ENCODE peak calls at places on chromosome 16, in six cellular contexts. One of them, this sample, is unnamed.

GRCh38 chr16:74305978-74306784 is 9.6 kb downstream of the PSMD7 start:
- DNase-seq in ascending aorta: no peak
- DNase-seq in fibroblast of the aortic adventitia: no peak
- DNase-seq in stomach: no peak
- DNase-seq in fibroblast of mammary gland: no peak
- DNase-seq in esophagus muscularis mucosa: no peak
- DNase-seq in this sample: no peak

GRCh38 chr16:88650749-88651275 is at the start of gene CYBA:
- DNase-seq in fibroblast of mammary gland: peak; percentile 33
- DNase-seq in stomach: peak; percentile 83
- DNase-seq in ascending aorta: peak; percentile 87
- DNase-seq in esophagus muscularis mucosa: peak; percentile 94
- DNase-seq in fibroblast of the aortic adventitia: peak; percentile 39
- DNase-seq in this sample: peak; percentile 95

GRCh38 chr16:72500545-72500944 is 328.6 kb upstream of the PMFBP1 start:
- DNase-seq in fibroblast of the aortic adventitia: no peak
- DNase-seq in fibroblast of mammary gland: no peak
- DNase-seq in ascending aorta: no peak
- DNase-seq in stomach: no peak
- DNase-seq in esophagus muscularis mucosa: no peak
- DNase-seq in this sample: no peak

GRCh38 chr16:85027968-85028637 is 508 bp downstream of the KIAA0513 start:
- DNase-seq in fibroblast of the aortic adventitia: no peak
- DNase-seq in fibroblast of mammary gland: no peak
- DNase-seq in esophagus muscularis mucosa: no peak
- DNase-seq in stomach: no peak
- DNase-seq in ascending aorta: no peak
- DNase-seq in this sample: no peak

GRCh38 chr16:31880322-31880979 is 6.8 kb downstream of the ZNF267 start:
- DNase-seq in stomach: no peak
- DNase-seq in esophagus muscularis mucosa: no peak
- DNase-seq in fibroblast of the aortic adventitia: peak; percentile 63
- DNase-seq in fibroblast of mammary gland: peak; percentile 80
- DNase-seq in ascending aorta: no peak
- DNase-seq in this sample: no peak

GRCh38 chr16:18834873-18835272 is 33.5 kb upstream of the ARL6IP1 start:
- DNase-seq in stomach: no peak
- DNase-seq in ascending aorta: no peak
- DNase-seq in fibroblast of the aortic adventitia: no peak
- DNase-seq in fibroblast of mammary gland: no peak
- DNase-seq in esophagus muscularis mucosa: no peak
- DNase-seq in this sample: no peak

GRCh38 chr16:75244844-75245758 is 6.3 kb downstream of the BCAR1 start:
- DNase-seq in fibroblast of the aortic adventitia: peak; percentile 93
- DNase-seq in fibroblast of mammary gland: peak; percentile 93
- DNase-seq in stomach: peak; percentile 94
- DNase-seq in ascending aorta: peak; percentile 98
- DNase-seq in esophagus muscularis mucosa: no peak
- DNase-seq in this sample: peak; percentile 95

GRCh38 chr16:77344306-77344705 is 90.5 kb downstream of the ADAMTS18 start:
- DNase-seq in stomach: no peak
- DNase-seq in fibroblast of the aortic adventitia: peak; percentile 43
- DNase-seq in fibroblast of mammary gland: peak; percentile 33
- DNase-seq in ascending aorta: no peak
- DNase-seq in esophagus muscularis mucosa: no peak
- DNase-seq in this sample: no peak

GRCh38 chr16:71383054-71383773 is 24.7 kb downstream of the CALB2 start:
- DNase-seq in fibroblast of mammary gland: peak; percentile 12
- DNase-seq in stomach: no peak
- DNase-seq in ascending aorta: no peak
- DNase-seq in fibroblast of the aortic adventitia: no peak
- DNase-seq in esophagus muscularis mucosa: no peak
- DNase-seq in this sample: no peak

GRCh38 chr16:13873835-13874438 is 46.0 kb upstream of the ERCC4 start:
- DNase-seq in stomach: no peak
- DNase-seq in fibroblast of mammary gland: peak; percentile 17
- DNase-seq in esophagus muscularis mucosa: no peak
- DNase-seq in ascending aorta: no peak
- DNase-seq in fibroblast of the aortic adventitia: peak; percentile 9
- DNase-seq in this sample: no peak

GRCh38 chr16:85923153-85924021 is 24.4 kb downstream of the IRF8 start:
- DNase-seq in fibroblast of mammary gland: peak; percentile 52
- DNase-seq in fibroblast of the aortic adventitia: no peak
- DNase-seq in stomach: no peak
- DNase-seq in esophagus muscularis mucosa: no peak
- DNase-seq in ascending aorta: no peak
- DNase-seq in this sample: peak; percentile 56

GRCh38 chr16:89198417-89199240 is 1.7 kb downstream of the SLC22A31 start:
- DNase-seq in esophagus muscularis mucosa: no peak
- DNase-seq in stomach: no peak
- DNase-seq in ascending aorta: no peak
- DNase-seq in fibroblast of mammary gland: no peak
- DNase-seq in fibroblast of the aortic adventitia: no peak
- DNase-seq in this sample: peak; percentile 76

GRCh38 chr16:38941-39892 is 14.2 kb downstream of the POLR3K start:
- DNase-seq in fibroblast of the aortic adventitia: no peak
- DNase-seq in stomach: peak; percentile 73
- DNase-seq in ascending aorta: peak; percentile 61
- DNase-seq in fibroblast of mammary gland: no peak
- DNase-seq in esophagus muscularis mucosa: no peak
- DNase-seq in this sample: peak; percentile 84

GRCh38 chr16:22670044-22670536 is 143.9 kb upstream of the HS3ST2 start:
- DNase-seq in esophagus muscularis mucosa: no peak
- DNase-seq in fibroblast of the aortic adventitia: peak; percentile 17
- DNase-seq in stomach: no peak
- DNase-seq in ascending aorta: peak; percentile 58
- DNase-seq in fibroblast of mammary gland: no peak
- DNase-seq in this sample: no peak

GRCh38 chr16:87461466-87461975 is 31.3 kb downstream of the ZCCHC14 start:
- DNase-seq in fibroblast of the aortic adventitia: peak; percentile 49
- DNase-seq in stomach: peak; percentile 96
- DNase-seq in esophagus muscularis mucosa: peak; percentile 93
- DNase-seq in ascending aorta: peak; percentile 78
- DNase-seq in fibroblast of mammary gland: peak; percentile 54
- DNase-seq in this sample: peak; percentile 94

GRCh38 chr16:88330971-88331890 is 51.5 kb upstream of the ZNF469 start:
- DNase-seq in ascending aorta: no peak
- DNase-seq in esophagus muscularis mucosa: no peak
- DNase-seq in stomach: no peak
- DNase-seq in fibroblast of the aortic adventitia: no peak
- DNase-seq in fibroblast of mammary gland: no peak
- DNase-seq in this sample: peak; percentile 29

GRCh38 chr16:67249178-67249759 is 490 bp downstream of the SLC9A5 start:
- DNase-seq in stomach: no peak
- DNase-seq in ascending aorta: no peak
- DNase-seq in fibroblast of the aortic adventitia: no peak
- DNase-seq in esophagus muscularis mucosa: no peak
- DNase-seq in fibroblast of mammary gland: no peak
- DNase-seq in this sample: no peak

GRCh38 chr16:14289692-14290340 is 218.7 kb downstream of the MRTFB start:
- DNase-seq in esophagus muscularis mucosa: no peak
- DNase-seq in fibroblast of the aortic adventitia: no peak
- DNase-seq in ascending aorta: no peak
- DNase-seq in fibroblast of mammary gland: peak; percentile 55
- DNase-seq in stomach: peak; percentile 21
- DNase-seq in this sample: no peak

GRCh38 chr16:89953671-89954406 is 5.3 kb downstream of the DEF8 start:
- DNase-seq in esophagus muscularis mucosa: no peak
- DNase-seq in fibroblast of the aortic adventitia: no peak
- DNase-seq in stomach: no peak
- DNase-seq in ascending aorta: no peak
- DNase-seq in fibroblast of mammary gland: no peak
- DNase-seq in this sample: no peak

GRCh38 chr16:62224810-62225209 is 188.6 kb upstream of the CDH8 start:
- DNase-seq in fibroblast of mammary gland: no peak
- DNase-seq in esophagus muscularis mucosa: no peak
- DNase-seq in ascending aorta: no peak
- DNase-seq in stomach: no peak
- DNase-seq in fibroblast of the aortic adventitia: no peak
- DNase-seq in this sample: no peak

GRCh38 chr16:62225675-62226074 is 189.4 kb upstream of the CDH8 start:
- DNase-seq in stomach: peak; percentile 72
- DNase-seq in fibroblast of mammary gland: peak; percentile 15
- DNase-seq in fibroblast of the aortic adventitia: no peak
- DNase-seq in ascending aorta: no peak
- DNase-seq in esophagus muscularis mucosa: no peak
- DNase-seq in this sample: peak; percentile 67
- TF ChIP-seq CTCF in stomach: no peak
- TF ChIP-seq CTCF in fibroblast of mammary gland: peak; percentile 11
- TF ChIP-seq CTCF in fibroblast of the aortic adventitia: no peak
- TF ChIP-seq CTCF in ascending aorta: no peak
- TF ChIP-seq CTCF in esophagus muscularis mucosa: no peak
- TF ChIP-seq CTCF in this sample: peak; percentile 26

DNA sequence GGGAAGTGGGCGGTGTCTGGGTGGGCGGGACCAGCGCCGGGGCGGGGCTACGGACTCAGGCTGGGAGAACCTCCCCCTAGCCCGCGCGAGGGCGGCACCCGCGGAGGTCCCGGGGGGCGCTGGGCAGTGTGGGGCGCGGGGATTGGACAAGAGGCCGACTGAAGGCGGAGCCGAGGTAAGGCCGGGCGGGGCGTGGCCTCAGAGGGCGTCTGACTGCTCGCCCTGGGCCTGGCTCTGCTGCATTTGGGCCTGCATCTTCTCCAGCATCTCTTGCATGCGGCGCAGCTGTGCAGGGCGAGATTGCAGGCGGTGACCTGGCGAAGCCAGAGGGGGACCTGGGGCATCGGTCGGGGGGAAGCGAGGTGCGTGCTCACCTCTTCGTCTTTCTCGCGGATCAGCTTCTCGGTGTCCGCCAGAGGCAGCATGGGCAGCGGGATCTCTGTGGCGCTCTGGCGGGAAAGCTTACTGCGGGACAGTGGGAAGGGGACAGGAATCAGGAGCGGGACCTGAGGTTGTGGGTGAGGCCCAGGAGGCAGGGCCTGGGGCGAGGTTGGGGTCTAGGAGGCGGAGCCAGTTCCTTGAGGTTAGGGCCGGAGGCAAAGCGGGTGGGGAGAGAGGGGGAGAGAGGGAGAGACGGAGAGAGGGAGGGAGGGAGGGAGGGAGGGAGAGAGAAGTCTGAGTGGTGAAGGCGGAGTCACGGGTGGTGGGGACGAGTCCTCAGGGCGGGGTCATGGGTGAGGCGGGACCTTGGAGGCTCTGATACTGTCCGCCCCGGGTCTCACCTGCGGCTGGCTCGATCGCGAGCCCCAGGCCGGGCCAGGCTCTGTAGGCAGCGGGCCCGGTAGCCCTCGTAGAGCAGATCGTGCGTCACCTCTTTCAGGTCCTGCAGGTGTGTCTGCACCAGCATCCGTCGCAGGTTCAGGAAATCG is 3.9 kb downstream of the SEPTIN1 start:
- DNase-seq in stomach: peak; percentile 99
- DNase-seq in ascending aorta: peak; percentile 100
- DNase-seq in fibroblast of the aortic adventitia: peak; percentile 95
- DNase-seq in fibroblast of mammary gland: peak; percentile 95
- DNase-seq in esophagus muscularis mucosa: peak; percentile 100
- DNase-seq in this sample: peak; percentile 100
- TF ChIP-seq CTCF in stomach: no peak
- TF ChIP-seq CTCF in ascending aorta: no peak
- TF ChIP-seq CTCF in fibroblast of the aortic adventitia: peak; percentile 37
- TF ChIP-seq CTCF in fibroblast of mammary gland: peak; percentile 14
- TF ChIP-seq CTCF in esophagus muscularis mucosa: no peak
- TF ChIP-seq CTCF in this sample: no peak

GRCh38 chr16:58490100-58490499 is 9.8 kb upstream of the NDRG4 start:
- DNase-seq in fibroblast of the aortic adventitia: no peak
- DNase-seq in esophagus muscularis mucosa: no peak
- DNase-seq in stomach: no peak
- DNase-seq in ascending aorta: no peak
- DNase-seq in fibroblast of mammary gland: no peak
- DNase-seq in this sample: peak; percentile 53

GRCh38 chr16:58492066-58492465 is 7.9 kb upstream of the NDRG4 start:
- DNase-seq in fibroblast of mammary gland: no peak
- DNase-seq in fibroblast of the aortic adventitia: no peak
- DNase-seq in stomach: no peak
- DNase-seq in ascending aorta: no peak
- DNase-seq in esophagus muscularis mucosa: no peak
- DNase-seq in this sample: peak; percentile 57

GRCh38 chr16:58485184-58485887 is 14.6 kb upstream of the NDRG4 start:
- DNase-seq in ascending aorta: no peak
- DNase-seq in esophagus muscularis mucosa: no peak
- DNase-seq in fibroblast of mammary gland: no peak
- DNase-seq in fibroblast of the aortic adventitia: no peak
- DNase-seq in stomach: no peak
- DNase-seq in this sample: peak; percentile 30

GRCh38 chr16:58488531-58488930 is 11.4 kb upstream of the NDRG4 start:
- DNase-seq in fibroblast of mammary gland: no peak
- DNase-seq in esophagus muscularis mucosa: no peak
- DNase-seq in ascending aorta: no peak
- DNase-seq in stomach: no peak
- DNase-seq in fibroblast of the aortic adventitia: no peak
- DNase-seq in this sample: peak; percentile 41

GRCh38 chr16:58487566-58488351 is 12.2 kb upstream of the NDRG4 start:
- DNase-seq in stomach: peak; percentile 84
- DNase-seq in fibroblast of the aortic adventitia: peak; percentile 68
- DNase-seq in ascending aorta: peak; percentile 83
- DNase-seq in esophagus muscularis mucosa: no peak
- DNase-seq in fibroblast of mammary gland: peak; percentile 66
- DNase-seq in this sample: peak; percentile 92
- TF ChIP-seq CTCF in stomach: peak; percentile 83
- TF ChIP-seq CTCF in fibroblast of the aortic adventitia: peak; percentile 86
- TF ChIP-seq CTCF in ascending aorta: peak; percentile 83
- TF ChIP-seq CTCF in esophagus muscularis mucosa: peak; percentile 93
- TF ChIP-seq CTCF in fibroblast of mammary gland: peak; percentile 66
- TF ChIP-seq CTCF in this sample: peak; percentile 79

GRCh38 chr16:64983983-64984382 is 137.9 kb downstream of the CDH11 start:
- DNase-seq in fibroblast of the aortic adventitia: peak; percentile 70
- DNase-seq in stomach: no peak
- DNase-seq in esophagus muscularis mucosa: no peak
- DNase-seq in fibroblast of mammary gland: peak; percentile 92
- DNase-seq in ascending aorta: no peak
- DNase-seq in this sample: no peak
- TF ChIP-seq CTCF in fibroblast of the aortic adventitia: peak; percentile 60
- TF ChIP-seq CTCF in stomach: no peak
- TF ChIP-seq CTCF in esophagus muscularis mucosa: peak; percentile 38
- TF ChIP-seq CTCF in fibroblast of mammary gland: peak; percentile 85
- TF ChIP-seq CTCF in ascending aorta: no peak
- TF ChIP-seq CTCF in this sample: peak; percentile 22

GRCh38 chr16:27676807-27677206 is 126.9 kb downstream of the KATNIP start:
- DNase-seq in fibroblast of the aortic adventitia: peak; percentile 44
- DNase-seq in esophagus muscularis mucosa: no peak
- DNase-seq in stomach: no peak
- DNase-seq in ascending aorta: no peak
- DNase-seq in fibroblast of mammary gland: peak; percentile 22
- DNase-seq in this sample: no peak

GRCh38 chr16:27677300-27677699 is 127.4 kb downstream of the KATNIP start:
- DNase-seq in esophagus muscularis mucosa: no peak
- DNase-seq in fibroblast of the aortic adventitia: peak; percentile 34
- DNase-seq in fibroblast of mammary gland: no peak
- DNase-seq in ascending aorta: no peak
- DNase-seq in stomach: no peak
- DNase-seq in this sample: no peak

GRCh38 chr16:27670071-27670825 is 120.3 kb downstream of the KATNIP start:
- DNase-seq in stomach: no peak
- DNase-seq in fibroblast of the aortic adventitia: no peak
- DNase-seq in fibroblast of mammary gland: no peak
- DNase-seq in ascending aorta: no peak
- DNase-seq in esophagus muscularis mucosa: no peak
- DNase-seq in this sample: no peak

GRCh38 chr16:27665881-27666280 is 115.9 kb downstream of the KATNIP start:
- DNase-seq in ascending aorta: no peak
- DNase-seq in esophagus muscularis mucosa: no peak
- DNase-seq in fibroblast of mammary gland: no peak
- DNase-seq in fibroblast of the aortic adventitia: peak; percentile 55
- DNase-seq in stomach: no peak
- DNase-seq in this sample: no peak

GRCh38 chr16:27671410-27671809 is 121.5 kb downstream of the KATNIP start:
- DNase-seq in fibroblast of the aortic adventitia: no peak
- DNase-seq in fibroblast of mammary gland: no peak
- DNase-seq in ascending aorta: no peak
- DNase-seq in esophagus muscularis mucosa: no peak
- DNase-seq in stomach: no peak
- DNase-seq in this sample: no peak
- TF ChIP-seq CTCF in fibroblast of the aortic adventitia: no peak
- TF ChIP-seq CTCF in fibroblast of mammary gland: no peak
- TF ChIP-seq CTCF in ascending aorta: no peak
- TF ChIP-seq CTCF in esophagus muscularis mucosa: no peak
- TF ChIP-seq CTCF in stomach: no peak
- TF ChIP-seq CTCF in this sample: no peak

This sample was measured in kidney.